ENCODE peak calls at places on chromosomes 12 and 14, in seven cellular contexts. X, G, C, H, E, U and K are unnamed samples.

GRCh38 chr14:22561661-22562579 is 27.1 kb downstream of the DAD1 start:
- DNase-seq in H (no peak), E (peak), G (no peak), C (peak), X (peak), U (no peak), K (peak)

GRCh38 chr14:105737504-105738246 is 211.3 kb downstream of the TMEM121 start:
- DNase-seq in H (no peak), G (no peak), C (no peak), E (no peak), U (no peak), X (no peak), K (no peak)

GRCh38 chr12:123941485-123942276 is 30.9 kb downstream of the CCDC92 start:
- DNase-seq in U (no peak), E (no peak), C (no peak), H (no peak), G (no peak), X (no peak), K (no peak)

GRCh38 chr12:131101006-131101405 is 147.3 kb downstream of the ADGRD1 start:
- DNase-seq in U (no peak), C (no peak), X (no peak), G (no peak), E (no peak), H (no peak), K (no peak)

GRCh38 chr14:104970231-104971068 is 7.7 kb downstream of the AHNAK2 start:
- DNase-seq in C (no peak), H (peak), U (peak), G (peak), E (no peak), X (no peak), K (no peak)

GRCh38 chr12:43882578-43883178 is 46.8 kb downstream of the TMEM117 start:
- DNase-seq in X (peak), C (peak), E (peak), U (peak), G (no peak), H (peak), K (no peak)

GRCh38 chr14:22622220-22622619 is 21.9 kb downstream of the OR6J1 start:
- DNase-seq in H (no peak), G (no peak), E (no peak), C (no peak), X (no peak), U (no peak), K (no peak)

GRCh38 chr12:101826766-101827368 is 3.9 kb downstream of the GNPTAB start:
- DNase-seq in E (peak), U (no peak), G (no peak), H (no peak), X (no peak), C (peak), K (no peak)

GRCh38 chr12:29616664-29617409 is 119.4 kb upstream of the OVCH1 start:
- DNase-seq in X (no peak), H (no peak), G (no peak), C (no peak), E (no peak), U (peak), K (no peak)

GRCh38 chr12:121239335-121239678 is 29.4 kb downstream of the P2RX4 start:
- DNase-seq in C (no peak), E (peak), H (no peak), X (no peak), G (no peak), U (no peak), K (no peak)

GRCh38 chr12:68240079-68240478 is 13.3 kb downstream of the IL22 start:
- DNase-seq in H (peak), E (peak), U (peak), G (no peak), X (no peak), C (no peak), K (no peak)

GRCh38 chr14:66359500-66359899 is 126.7 kb upstream of the CCDC196 start:
- DNase-seq in U (no peak), E (peak), G (no peak), H (peak), C (peak), X (no peak), K (no peak)

GRCh38 chr12:76685246-76685678 is 78.7 kb upstream of the ZDHHC17 start:
- DNase-seq in C (no peak), U (no peak), X (no peak), G (peak), H (no peak), E (no peak), K (no peak)

GRCh38 chr14:89720076-89720687 is 234.3 kb downstream of the EFCAB11 start:
- DNase-seq in G (no peak), E (peak), X (peak), C (no peak), H (no peak), U (no peak), K (peak)

GRCh38 chr14:35797796-35798195 is 11.3 kb downstream of the RALGAPA1 start:
- DNase-seq in H (no peak), E (no peak), G (no peak), X (no peak), U (no peak), C (no peak), K (no peak)

GRCh38 chr14:100547633-100548294 is 39.5 kb downstream of the BEGAIN start:
- DNase-seq in U (peak), E (peak), H (no peak), X (peak), C (peak), G (peak), K (no peak)

GRCh38 chr12:5768171-5768879 is 176.7 kb downstream of the ANO2 start:
- DNase-seq in H (no peak), C (no peak), G (no peak), X (no peak), E (no peak), U (no peak), K (no peak)

GRCh38 chr14:75634848-75635247 is 25.8 kb downstream of the ERG28 start:
- DNase-seq in H (no peak), C (no peak), X (no peak), E (no peak), G (no peak), U (no peak), K (no peak)

GRCh38 chr14:54691525-54692260 is 124.8 kb downstream of the SAMD4A start:
- DNase-seq in E (peak), G (peak), C (peak), X (peak), U (no peak), H (no peak), K (peak)

GRCh38 chr12:65608319-65608916 is 215.9 kb upstream of the HMGA2 start:
- DNase-seq in C (no peak), U (no peak), G (no peak), X (no peak), E (no peak), H (no peak), K (no peak)

GRCh38 chr14:30980980-30981379 is 44.5 kb upstream of the AP4S1 start:
- DNase-seq in E (no peak), C (peak), H (no peak), X (no peak), G (no peak), U (no peak), K (no peak)

GRCh38 chr12:132079190-132079589 is 64.9 kb downstream of the DDX51 start:
- DNase-seq in C (no peak), E (no peak), G (no peak), U (peak), X (no peak), H (no peak), K (no peak)

GRCh38 chr12:105100998-105101397 is 6.5 kb upstream of the WASHC4 start:
- DNase-seq in E (peak), G (no peak), U (no peak), C (no peak), H (no peak), X (no peak), K (no peak)

GRCh38 chr14:58737511-58737910 is 99.7 kb downstream of the DACT1 start:
- DNase-seq in U (no peak), X (no peak), H (no peak), E (no peak), G (no peak), C (no peak), K (no peak)

GRCh38 chr14:39368261-39368959 is 63.8 kb downstream of the FBXO33 start:
- DNase-seq in U (no peak), H (peak), E (peak), X (no peak), G (no peak), C (peak), K (no peak)

GRCh38 chr12:53036802-53037201 is 13.1 kb upstream of the TNS2 start:
- DNase-seq in C (no peak), G (no peak), E (no peak), H (no peak), U (no peak), X (no peak), K (no peak)

GRCh38 chr14:82387699-82388098 is 854.0 kb upstream of the SEL1L start:
- DNase-seq in E (no peak), H (no peak), X (no peak), C (no peak), G (no peak), U (no peak), K (no peak)

GRCh38 chr14:42469637-42470426 is 863.2 kb downstream of the LRFN5 start:
- DNase-seq in X (no peak), U (no peak), G (no peak), E (no peak), C (no peak), H (no peak), K (no peak)

GRCh38 chr14:45140661-45141187 is 5.0 kb downstream of the FANCM start:
- DNase-seq in C (no peak), U (no peak), G (no peak), E (no peak), H (no peak), X (no peak), K (no peak)

GRCh38 chr12:74391283-74391682 is 146.4 kb upstream of the ATXN7L3B start:
- DNase-seq in G (no peak), U (no peak), X (no peak), H (no peak), E (no peak), C (no peak), K (no peak)

DNA sequence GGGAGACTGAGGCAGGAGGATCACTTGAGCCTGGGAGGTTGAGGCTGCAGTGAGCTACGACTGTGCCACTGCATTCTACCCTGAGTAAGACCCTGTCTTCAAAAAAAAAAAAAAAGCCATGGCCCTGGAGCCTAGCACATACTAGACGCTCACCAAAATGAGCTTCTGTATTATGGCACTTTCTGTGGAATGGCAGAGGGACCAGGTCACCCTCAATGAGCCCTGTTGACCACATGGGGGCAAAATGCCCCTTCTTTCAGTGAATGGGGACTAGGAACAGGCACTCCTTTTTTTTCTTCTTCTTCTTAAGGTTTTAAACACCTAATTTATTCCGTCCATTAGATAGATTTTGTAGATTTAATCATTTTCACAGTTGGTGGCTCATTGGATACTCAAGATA is 50.5 kb downstream of the FAM222A start:
- DNase-seq in U (no peak), C (peak), E (peak), X (no peak), H (no peak), G (no peak), K (no peak)
- TF ChIP-seq CTCF in U (no peak), C (peak), E (peak), X (no peak), H (no peak), G (no peak), K (no peak)

GRCh38 chr14:41285193-41285748 is 321.4 kb upstream of the LRFN5 start:
- DNase-seq in H (no peak), X (no peak), G (no peak), C (peak), E (peak), U (no peak), K (no peak)

GRCh38 chr14:41280745-41281144 is 325.9 kb upstream of the LRFN5 start:
- DNase-seq in C (no peak), U (no peak), E (peak), G (no peak), H (no peak), X (no peak), K (no peak)
- TF ChIP-seq CTCF in C (peak), U (no peak), E (peak), G (no peak), H (no peak), X (no peak), K (no peak)

GRCh38 chr12:13075786-13076570 is 27.5 kb downstream of the GSG1 start:
- DNase-seq in G (no peak), U (no peak), E (no peak), C (no peak), H (no peak), X (no peak), K (no peak)

GRCh38 chr12:13075114-13075471 is 28.4 kb downstream of the GSG1 start:
- DNase-seq in C (no peak), G (no peak), E (no peak), H (no peak), U (no peak), X (no peak), K (no peak)

GRCh38 chr12:13082866-13083265 is 20.6 kb downstream of the GSG1 start:
- DNase-seq in G (no peak), U (no peak), E (peak), C (no peak), H (no peak), X (no peak), K (no peak)

GRCh38 chr12:13080276-13080675 is 23.2 kb downstream of the GSG1 start:
- DNase-seq in X (no peak), U (no peak), H (no peak), E (no peak), C (no peak), G (no peak), K (no peak)

DNA sequence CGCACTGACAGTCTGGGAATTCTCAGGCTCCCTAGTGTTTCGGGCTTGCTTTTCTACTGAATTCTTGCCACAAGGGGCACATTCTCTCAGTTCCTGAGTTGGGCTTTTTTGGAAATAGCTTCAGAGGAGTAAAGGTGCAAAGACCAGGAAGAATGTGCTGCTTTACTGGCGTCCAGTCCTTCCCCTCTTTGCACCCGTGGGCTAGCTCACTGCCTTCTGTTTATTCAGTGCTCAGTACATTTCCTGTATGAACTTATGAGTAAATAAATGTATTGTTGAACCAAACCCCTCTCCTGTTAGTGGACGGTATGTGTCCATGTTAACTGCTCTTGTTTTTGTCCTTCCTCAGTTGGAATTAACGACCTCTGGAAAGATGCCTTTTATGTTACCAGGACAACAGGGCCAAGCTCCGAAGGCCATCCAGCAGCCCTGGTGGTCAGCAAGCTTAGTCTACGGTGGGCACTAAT is 24.0 kb downstream of the GSG1 start:
- DNase-seq in H (no peak), C (no peak), X (no peak), E (no peak), G (no peak), U (no peak), K (no peak)
- TF ChIP-seq CTCF in H (no peak), C (no peak), X (no peak), E (no peak), G (no peak), U (peak), K (no peak)

GRCh38 chr14:24279301-24280186 is 8.1 kb upstream of the RABGGTA start:
- DNase-seq in E (peak), U (no peak), H (no peak), X (peak), C (peak), G (no peak), K (no peak)
- TF ChIP-seq CTCF in E (peak), U (no peak), H (peak), X (peak), C (peak), G (no peak), K (no peak)

GRCh38 chr12:111174283-111175108 is 194.4 kb downstream of the PHETA1 start:
- DNase-seq in G (no peak), X (no peak), H (no peak), U (no peak), E (peak), C (peak), K (no peak)
- TF ChIP-seq CTCF in G (peak), X (no peak), H (no peak), U (no peak), E (peak), C (peak), K (no peak)

GRCh38 chr14:71166434-71166833 is 259.2 kb downstream of the PCNX1 start:
- DNase-seq in H (peak), C (peak), G (no peak), E (peak), U (no peak), X (no peak), K (no peak)
- TF ChIP-seq CTCF in H (peak), C (peak), G (no peak), E (peak), U (peak), X (no peak), K (no peak)

GRCh38 chr14:55731247-55731872 is 151.4 kb downstream of the KTN1 start:
- DNase-seq in H (no peak), G (no peak), E (no peak), X (no peak), C (no peak), U (no peak), K (no peak)

GRCh38 chr14:55734731-55735130 is 154.7 kb downstream of the KTN1 start:
- DNase-seq in H (no peak), U (no peak), X (no peak), C (no peak), E (no peak), G (no peak), K (no peak)

GRCh38 chr14:55733609-55734008 is 153.6 kb downstream of the KTN1 start:
- DNase-seq in C (no peak), U (no peak), H (no peak), G (no peak), E (no peak), X (no peak), K (no peak)

GRCh38 chr14:55730602-55731001 is 150.6 kb downstream of the KTN1 start:
- DNase-seq in G (no peak), E (no peak), X (no peak), H (no peak), C (no peak), U (no peak), K (no peak)

GRCh38 chr14:55731881-55732498 is 152.0 kb downstream of the KTN1 start:
- DNase-seq in G (no peak), X (peak), H (no peak), U (no peak), E (peak), C (peak), K (peak)
- TF ChIP-seq CTCF in G (peak), X (peak), H (peak), U (peak), E (peak), C (peak), K (peak)

DNA sequence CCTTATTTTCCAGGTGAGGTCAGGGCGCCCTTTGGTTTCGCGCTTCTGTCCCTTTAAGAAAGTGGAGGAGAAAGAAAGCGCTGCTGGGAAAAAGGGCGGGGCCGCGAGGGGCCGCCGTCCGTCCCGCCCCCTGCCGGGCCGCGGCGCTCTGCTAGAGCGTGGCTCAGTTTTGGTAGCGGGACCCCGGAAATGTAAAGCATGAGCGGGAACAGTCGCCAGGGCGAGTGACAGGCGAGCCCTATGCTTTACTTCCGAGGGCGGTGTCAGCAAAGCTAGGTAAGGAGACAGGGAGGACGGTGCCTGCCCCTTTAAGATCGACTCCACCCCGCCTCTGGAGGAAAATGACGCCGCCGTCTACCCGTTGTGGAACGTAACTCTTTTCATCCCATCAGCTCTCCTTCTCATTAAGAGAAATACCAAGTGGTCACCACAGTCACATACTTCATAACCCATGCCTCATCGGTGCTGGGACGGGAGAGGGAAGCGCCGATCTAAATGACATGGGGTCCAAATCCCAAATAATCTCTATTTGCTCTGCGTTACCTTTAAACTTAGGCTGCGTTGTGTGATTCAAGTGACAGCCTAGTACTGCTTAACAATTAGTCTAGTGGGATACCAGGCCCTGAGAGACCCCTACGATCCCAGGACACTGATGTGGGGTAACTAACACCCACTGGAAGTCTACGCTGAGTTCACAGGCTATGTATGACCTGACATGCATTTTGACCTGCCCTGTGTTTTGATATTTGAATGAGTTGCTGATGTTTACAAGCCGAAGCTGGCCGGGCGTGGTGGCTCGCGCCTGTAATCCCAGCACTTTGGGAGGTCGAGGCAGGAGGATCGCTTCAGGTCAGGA is at the start of gene ETFBKMT:
- DNase-seq in E (peak), X (peak), C (peak), G (peak), H (peak), U (peak), K (peak)
- TF ChIP-seq CTCF in E (peak), X (peak), C (peak), G (peak), H (peak), U (peak), K (peak)

GRCh38 chr14:99131632-99132271 is 140.2 kb downstream of the BCL11B start:
- DNase-seq in X (no peak), U (no peak), E (no peak), C (no peak), G (no peak), H (no peak), K (no peak)
- TF ChIP-seq CTCF in X (no peak), U (no peak), E (no peak), C (no peak), G (no peak), H (no peak), K (no peak)

GRCh38 chr14:53180272-53181221 is 27.4 kb upstream of the DDHD1 start:
- DNase-seq in H (no peak), C (peak), U (no peak), X (peak), E (no peak), G (no peak), K (no peak)
- TF ChIP-seq CTCF in H (peak), C (peak), U (peak), X (no peak), E (no peak), G (no peak), K (no peak)